ENCODE peak calls at places on chromosomes 16 and 17, in ten cellular contexts. One of them, this sample, is unnamed.

GRCh38 chr16:83817022-83817421 is 9.2 kb downstream of the HSBP1 start:
- DNase-seq in GM12891: no peak
- DNase-seq in GM23338: no peak
- DNase-seq in transverse colon: no peak
- DNase-seq in stomach: no peak
- DNase-seq in H1: no peak
- DNase-seq in esophagus muscularis mucosa: no peak
- DNase-seq in GM12892: no peak
- DNase-seq in suprapubic skin: no peak
- DNase-seq in SK-N-SH: no peak
- DNase-seq in this sample: no peak

GRCh38 chr16:81210807-81211206 is 27.7 kb upstream of the BCO1 start:
- DNase-seq in GM12891: no peak
- DNase-seq in GM23338: no peak
- DNase-seq in transverse colon: no peak
- DNase-seq in stomach: no peak
- DNase-seq in H1: no peak
- DNase-seq in esophagus muscularis mucosa: no peak
- DNase-seq in GM12892: no peak
- DNase-seq in suprapubic skin: no peak
- DNase-seq in SK-N-SH: no peak
- DNase-seq in this sample: no peak

GRCh38 chr17:65345261-65346060 is 208.3 kb downstream of the RGS9 start:
- DNase-seq in GM12891: no peak
- DNase-seq in GM23338: no peak
- DNase-seq in transverse colon: no peak
- DNase-seq in stomach: no peak
- DNase-seq in H1: no peak
- DNase-seq in esophagus muscularis mucosa: no peak
- DNase-seq in GM12892: no peak
- DNase-seq in suprapubic skin: no peak
- DNase-seq in SK-N-SH: no peak
- DNase-seq in this sample: no peak

GRCh38 chr16:29806641-29807425 is 504 bp downstream of the MAZ start:
- DNase-seq in GM12891: no peak
- DNase-seq in GM23338: peak; percentile 76
- DNase-seq in transverse colon: peak; percentile 64
- DNase-seq in stomach: peak; percentile 44
- DNase-seq in H1: peak; percentile 79
- DNase-seq in esophagus muscularis mucosa: no peak
- DNase-seq in GM12892: no peak
- DNase-seq in suprapubic skin: peak; percentile 83
- DNase-seq in SK-N-SH: peak; percentile 70
- DNase-seq in this sample: no peak

GRCh38 chr16:49019826-49020401 is 261.7 kb downstream of the CBLN1 start:
- DNase-seq in GM12891: no peak
- DNase-seq in GM23338: no peak
- DNase-seq in transverse colon: no peak
- DNase-seq in stomach: no peak
- DNase-seq in H1: peak; percentile 35
- DNase-seq in esophagus muscularis mucosa: peak; percentile 89
- DNase-seq in GM12892: no peak
- DNase-seq in suprapubic skin: no peak
- DNase-seq in SK-N-SH: no peak
- DNase-seq in this sample: no peak

GRCh38 chr16:13938480-13938879 is 18.5 kb downstream of the ERCC4 start:
- DNase-seq in GM12891: no peak
- DNase-seq in GM23338: no peak
- DNase-seq in transverse colon: no peak
- DNase-seq in stomach: no peak
- DNase-seq in H1: no peak
- DNase-seq in esophagus muscularis mucosa: no peak
- DNase-seq in GM12892: no peak
- DNase-seq in suprapubic skin: no peak
- DNase-seq in SK-N-SH: no peak
- DNase-seq in this sample: no peak

GRCh38 chr16:70730944-70731343 is 45.1 kb upstream of the MTSS2 start:
- DNase-seq in GM12891: no peak
- DNase-seq in GM23338: no peak
- DNase-seq in transverse colon: no peak
- DNase-seq in stomach: no peak
- DNase-seq in H1: no peak
- DNase-seq in esophagus muscularis mucosa: no peak
- DNase-seq in GM12892: no peak
- DNase-seq in suprapubic skin: no peak
- DNase-seq in SK-N-SH: no peak
- DNase-seq in this sample: no peak

GRCh38 chr17:27573971-27574525 is 56.9 kb upstream of the LGALS9 start:
- DNase-seq in GM12891: no peak
- DNase-seq in GM23338: peak; percentile 30
- DNase-seq in transverse colon: no peak
- DNase-seq in stomach: no peak
- DNase-seq in H1: no peak
- DNase-seq in esophagus muscularis mucosa: no peak
- DNase-seq in GM12892: no peak
- DNase-seq in suprapubic skin: no peak
- DNase-seq in SK-N-SH: no peak
- DNase-seq in this sample: no peak

GRCh38 chr17:78313735-78314648 is 45.9 kb downstream of the SOCS3 start:
- DNase-seq in GM12891: peak; percentile 79
- DNase-seq in GM23338: peak; percentile 92
- DNase-seq in transverse colon: peak; percentile 92
- DNase-seq in stomach: peak; percentile 90
- DNase-seq in H1: peak; percentile 88
- DNase-seq in esophagus muscularis mucosa: no peak
- DNase-seq in GM12892: peak; percentile 78
- DNase-seq in suprapubic skin: peak; percentile 81
- DNase-seq in SK-N-SH: peak; percentile 95
- DNase-seq in this sample: no peak

GRCh38 chr16:10647721-10648296 is 46.9 kb downstream of the TEKT5 start:
- DNase-seq in GM12891: no peak
- DNase-seq in GM23338: no peak
- DNase-seq in transverse colon: no peak
- DNase-seq in stomach: no peak
- DNase-seq in H1: no peak
- DNase-seq in esophagus muscularis mucosa: no peak
- DNase-seq in GM12892: no peak
- DNase-seq in suprapubic skin: no peak
- DNase-seq in SK-N-SH: no peak
- DNase-seq in this sample: no peak

GRCh38 chr16:87664792-87665191 is 62.5 kb downstream of the JPH3 start:
- DNase-seq in GM12891: no peak
- DNase-seq in GM23338: no peak
- DNase-seq in transverse colon: no peak
- DNase-seq in stomach: no peak
- DNase-seq in H1: no peak
- DNase-seq in esophagus muscularis mucosa: no peak
- DNase-seq in GM12892: no peak
- DNase-seq in suprapubic skin: no peak
- DNase-seq in SK-N-SH: no peak
- DNase-seq in this sample: no peak

GRCh38 chr16:2987854-2988253 is 7.6 kb upstream of the PKMYT1 start:
- DNase-seq in GM12891: no peak
- DNase-seq in GM23338: no peak
- DNase-seq in transverse colon: no peak
- DNase-seq in stomach: no peak
- DNase-seq in H1: no peak
- DNase-seq in esophagus muscularis mucosa: no peak
- DNase-seq in GM12892: no peak
- DNase-seq in suprapubic skin: no peak
- DNase-seq in SK-N-SH: peak; percentile 52
- DNase-seq in this sample: no peak

GRCh38 chr17:20206068-20206467 is 196.9 kb downstream of the SPECC1 start:
- DNase-seq in GM12891: no peak
- DNase-seq in GM23338: no peak
- DNase-seq in transverse colon: no peak
- DNase-seq in stomach: no peak
- DNase-seq in H1: no peak
- DNase-seq in esophagus muscularis mucosa: no peak
- DNase-seq in GM12892: no peak
- DNase-seq in suprapubic skin: no peak
- DNase-seq in SK-N-SH: no peak
- DNase-seq in this sample: no peak

GRCh38 chr16:65069766-65070165 is 52.1 kb downstream of the CDH11 start:
- DNase-seq in GM12891: no peak
- DNase-seq in GM23338: no peak
- DNase-seq in transverse colon: no peak
- DNase-seq in stomach: no peak
- DNase-seq in H1: no peak
- DNase-seq in esophagus muscularis mucosa: peak; percentile 17
- DNase-seq in GM12892: no peak
- DNase-seq in suprapubic skin: no peak
- DNase-seq in SK-N-SH: no peak
- DNase-seq in this sample: no peak

GRCh38 chr16:56657555-56658430 is at the start of gene MT1F:
- DNase-seq in GM12891: no peak
- DNase-seq in GM23338: peak; percentile 94
- DNase-seq in transverse colon: peak; percentile 96
- DNase-seq in stomach: peak; percentile 98
- DNase-seq in H1: peak; percentile 86
- DNase-seq in esophagus muscularis mucosa: no peak
- DNase-seq in GM12892: no peak
- DNase-seq in suprapubic skin: peak; percentile 90
- DNase-seq in SK-N-SH: peak; percentile 86
- DNase-seq in this sample: no peak

GRCh38 chr17:28467456-28468025 is 5.9 kb upstream of the SLC13A2 start:
- DNase-seq in GM12891: no peak
- DNase-seq in GM23338: no peak
- DNase-seq in transverse colon: no peak
- DNase-seq in stomach: no peak
- DNase-seq in H1: no peak
- DNase-seq in esophagus muscularis mucosa: no peak
- DNase-seq in GM12892: no peak
- DNase-seq in suprapubic skin: no peak
- DNase-seq in SK-N-SH: no peak
- DNase-seq in this sample: no peak

GRCh38 chr16:65106792-65107191 is 15.1 kb downstream of the CDH11 start:
- DNase-seq in GM12891: no peak
- DNase-seq in GM23338: no peak
- DNase-seq in transverse colon: no peak
- DNase-seq in stomach: no peak
- DNase-seq in H1: no peak
- DNase-seq in esophagus muscularis mucosa: no peak
- DNase-seq in GM12892: no peak
- DNase-seq in suprapubic skin: no peak
- DNase-seq in SK-N-SH: no peak
- DNase-seq in this sample: no peak

GRCh38 chr17:76715462-76715830 is 4.7 kb upstream of the MXRA7 start:
- DNase-seq in GM12891: no peak
- DNase-seq in GM23338: no peak
- DNase-seq in transverse colon: no peak
- DNase-seq in stomach: no peak
- DNase-seq in H1: no peak
- DNase-seq in esophagus muscularis mucosa: no peak
- DNase-seq in GM12892: no peak
- DNase-seq in suprapubic skin: no peak
- DNase-seq in SK-N-SH: no peak
- DNase-seq in this sample: no peak

GRCh38 chr17:42578282-42578869 is 847 bp upstream of the PSMC3IP start:
- DNase-seq in GM12891: peak; percentile 66
- DNase-seq in GM23338: peak; percentile 96
- DNase-seq in transverse colon: peak; percentile 88
- DNase-seq in stomach: peak; percentile 79
- DNase-seq in H1: peak; percentile 96
- DNase-seq in esophagus muscularis mucosa: peak; percentile 94
- DNase-seq in GM12892: peak; percentile 77
- DNase-seq in suprapubic skin: peak; percentile 81
- DNase-seq in SK-N-SH: peak; percentile 91
- DNase-seq in this sample: peak; percentile 24

DNA sequence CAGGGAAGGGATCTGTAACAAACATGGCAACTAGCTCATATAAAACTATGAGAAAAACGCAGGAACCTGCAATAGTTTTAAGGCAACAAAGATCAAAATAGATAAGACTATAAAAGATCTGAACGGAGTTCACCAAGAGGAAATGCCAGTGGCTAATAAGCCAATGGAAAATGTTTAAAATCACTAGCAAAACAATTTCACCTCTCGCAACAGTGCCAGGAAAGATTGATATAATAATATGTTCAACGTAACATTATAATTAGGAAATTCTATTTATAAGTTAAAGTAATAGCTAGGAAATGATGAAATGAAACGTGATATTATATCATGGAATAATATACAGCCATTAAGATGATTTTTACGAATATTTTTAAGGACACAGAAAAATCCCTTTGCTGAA is 16.0 kb downstream of the MRC2 start:
- DNase-seq in GM12891: no peak
- DNase-seq in GM23338: no peak
- DNase-seq in transverse colon: no peak
- DNase-seq in stomach: no peak
- DNase-seq in H1: no peak
- DNase-seq in esophagus muscularis mucosa: no peak
- DNase-seq in GM12892: no peak
- DNase-seq in suprapubic skin: no peak
- DNase-seq in SK-N-SH: no peak
- DNase-seq in this sample: no peak
- TF ChIP-seq POLR2AphosphoS5 in GM12891: no peak
- TF ChIP-seq POLR2AphosphoS5 in GM23338: no peak
- TF ChIP-seq POLR2AphosphoS5 in transverse colon: no peak
- TF ChIP-seq POLR2AphosphoS5 in stomach: no peak
- TF ChIP-seq POLR2AphosphoS5 in H1: no peak
- TF ChIP-seq POLR2AphosphoS5 in esophagus muscularis mucosa: no peak
- TF ChIP-seq POLR2AphosphoS5 in GM12892: no peak
- TF ChIP-seq POLR2AphosphoS5 in suprapubic skin: no peak
- TF ChIP-seq POLR2AphosphoS5 in SK-N-SH: no peak
- TF ChIP-seq POLR2AphosphoS5 in this sample: no peak

GRCh38 chr17:59329558-59330313 is 1.7 kb upstream of the YPEL2 start:
- DNase-seq in GM12891: no peak
- DNase-seq in GM23338: peak; percentile 87
- DNase-seq in transverse colon: peak; percentile 66
- DNase-seq in stomach: peak; percentile 66
- DNase-seq in H1: peak; percentile 54
- DNase-seq in esophagus muscularis mucosa: no peak
- DNase-seq in GM12892: no peak
- DNase-seq in suprapubic skin: peak; percentile 79
- DNase-seq in SK-N-SH: peak; percentile 81
- DNase-seq in this sample: no peak
- TF ChIP-seq POLR2AphosphoS5 in GM12891: no peak
- TF ChIP-seq POLR2AphosphoS5 in GM23338: no peak
- TF ChIP-seq POLR2AphosphoS5 in transverse colon: no peak
- TF ChIP-seq POLR2AphosphoS5 in stomach: peak; percentile 62
- TF ChIP-seq POLR2AphosphoS5 in H1: no peak
- TF ChIP-seq POLR2AphosphoS5 in esophagus muscularis mucosa: peak; percentile 45
- TF ChIP-seq POLR2AphosphoS5 in GM12892: no peak
- TF ChIP-seq POLR2AphosphoS5 in suprapubic skin: no peak
- TF ChIP-seq POLR2AphosphoS5 in SK-N-SH: no peak
- TF ChIP-seq POLR2AphosphoS5 in this sample: no peak

GRCh38 chr16:85139888-85140339 is 27.6 kb upstream of the CIBAR2 start:
- DNase-seq in GM12891: no peak
- DNase-seq in GM23338: no peak
- DNase-seq in transverse colon: no peak
- DNase-seq in stomach: no peak
- DNase-seq in H1: no peak
- DNase-seq in esophagus muscularis mucosa: no peak
- DNase-seq in GM12892: no peak
- DNase-seq in suprapubic skin: no peak
- DNase-seq in SK-N-SH: no peak
- DNase-seq in this sample: no peak
- TF ChIP-seq POLR2AphosphoS5 in GM12891: no peak
- TF ChIP-seq POLR2AphosphoS5 in GM23338: no peak
- TF ChIP-seq POLR2AphosphoS5 in transverse colon: no peak
- TF ChIP-seq POLR2AphosphoS5 in stomach: no peak
- TF ChIP-seq POLR2AphosphoS5 in H1: no peak
- TF ChIP-seq POLR2AphosphoS5 in esophagus muscularis mucosa: no peak
- TF ChIP-seq POLR2AphosphoS5 in GM12892: no peak
- TF ChIP-seq POLR2AphosphoS5 in suprapubic skin: no peak
- TF ChIP-seq POLR2AphosphoS5 in SK-N-SH: no peak
- TF ChIP-seq POLR2AphosphoS5 in this sample: no peak

GRCh38 chr17:4515501-4515900 is 16.8 kb downstream of the SPNS2 start:
- DNase-seq in GM12891: no peak
- DNase-seq in GM23338: no peak
- DNase-seq in transverse colon: no peak
- DNase-seq in stomach: peak; percentile 94
- DNase-seq in H1: no peak
- DNase-seq in esophagus muscularis mucosa: no peak
- DNase-seq in GM12892: no peak
- DNase-seq in suprapubic skin: no peak
- DNase-seq in SK-N-SH: no peak
- DNase-seq in this sample: no peak
- TF ChIP-seq POLR2AphosphoS5 in GM12891: no peak
- TF ChIP-seq POLR2AphosphoS5 in GM23338: no peak
- TF ChIP-seq POLR2AphosphoS5 in transverse colon: no peak
- TF ChIP-seq POLR2AphosphoS5 in stomach: no peak
- TF ChIP-seq POLR2AphosphoS5 in H1: no peak
- TF ChIP-seq POLR2AphosphoS5 in esophagus muscularis mucosa: no peak
- TF ChIP-seq POLR2AphosphoS5 in GM12892: no peak
- TF ChIP-seq POLR2AphosphoS5 in suprapubic skin: no peak
- TF ChIP-seq POLR2AphosphoS5 in SK-N-SH: no peak
- TF ChIP-seq POLR2AphosphoS5 in this sample: no peak